ENCODE peak calls at places on chromosomes 3 and 15, in five cellular contexts. I is sigmoid colon, A is AG04450, W is lung, D is heart right ventricle. S is an unnamed sample.

GRCh38 chr3:57582470-57583168 is 14.5 kb downstream of the ARF4 start:
- DNase-seq in I (no peak), A (no peak), W (no peak), D (no peak), S (no peak)

GRCh38 chr3:103499132-103499885 is 1064.5 kb downstream of the ZPLD1 start:
- DNase-seq in I (no peak), A (peak), W (no peak), D (no peak), S (no peak)

GRCh38 chr3:4841225-4841624 is 138.0 kb upstream of the BHLHE40 start:
- DNase-seq in I (no peak), A (no peak), W (no peak), D (no peak), S (no peak)

GRCh38 chr3:56119575-56120349 is 348.5 kb downstream of the ERC2 start:
- DNase-seq in I (peak), A (no peak), W (no peak), D (peak), S (no peak)

GRCh38 chr15:85639752-85640381 is 154.9 kb downstream of the KLHL25 start:
- DNase-seq in I (no peak), A (no peak), W (no peak), D (no peak), S (no peak)

GRCh38 chr15:91549581-91549980 is 303.9 kb upstream of the SLCO3A1 start:
- DNase-seq in I (no peak), A (no peak), W (no peak), D (no peak), S (no peak)

GRCh38 chr15:47750030-47750739 is 32.9 kb downstream of the SEMA6D start:
- DNase-seq in I (no peak), A (peak), W (no peak), D (no peak), S (no peak)

GRCh38 chr3:124217542-124217941 is 225.6 kb upstream of the ROPN1 start:
- DNase-seq in I (no peak), A (peak), W (peak), D (peak), S (no peak)

GRCh38 chr15:26866298-26867198 is at the start of gene GABRA5:
- DNase-seq in I (no peak), A (no peak), W (no peak), D (no peak), S (no peak)

GRCh38 chr15:25438601-25439455 is at the start of gene UBE3A:
- DNase-seq in I (peak), A (peak), W (peak), D (peak), S (peak)

GRCh38 chr3:112579232-112579631 is 17.4 kb downstream of the SLC35A5 start:
- DNase-seq in I (no peak), A (no peak), W (no peak), D (no peak), S (no peak)

GRCh38 chr3:110413807-110414748 is 657.5 kb upstream of the NECTIN3 start:
- DNase-seq in I (no peak), A (peak), W (no peak), D (no peak), S (no peak)

GRCh38 chr3:11288786-11289637 is 16.8 kb downstream of the ATG7 start:
- DNase-seq in I (no peak), A (peak), W (no peak), D (peak), S (no peak)

GRCh38 chr3:194573680-194574437 is 59.4 kb downstream of the TMEM44 start:
- DNase-seq in I (no peak), A (no peak), W (no peak), D (peak), S (no peak)

GRCh38 chr3:86109434-86109833 is 881.5 kb downstream of the VGLL3 start:
- DNase-seq in I (no peak), A (no peak), W (no peak), D (no peak), S (no peak)

GRCh38 chr3:172256101-172256687 is 192.1 kb downstream of the GHSR start:
- DNase-seq in I (peak), A (no peak), W (no peak), D (peak), S (no peak)

GRCh38 chr15:51706347-51706746 is 25.0 kb downstream of the SCG3 start:
- DNase-seq in I (no peak), A (no peak), W (no peak), D (no peak), S (no peak)

GRCh38 chr15:62453356-62453755 is 288.3 kb upstream of the C2CD4B start:
- DNase-seq in I (no peak), A (no peak), W (no peak), D (no peak), S (no peak)

DNA sequence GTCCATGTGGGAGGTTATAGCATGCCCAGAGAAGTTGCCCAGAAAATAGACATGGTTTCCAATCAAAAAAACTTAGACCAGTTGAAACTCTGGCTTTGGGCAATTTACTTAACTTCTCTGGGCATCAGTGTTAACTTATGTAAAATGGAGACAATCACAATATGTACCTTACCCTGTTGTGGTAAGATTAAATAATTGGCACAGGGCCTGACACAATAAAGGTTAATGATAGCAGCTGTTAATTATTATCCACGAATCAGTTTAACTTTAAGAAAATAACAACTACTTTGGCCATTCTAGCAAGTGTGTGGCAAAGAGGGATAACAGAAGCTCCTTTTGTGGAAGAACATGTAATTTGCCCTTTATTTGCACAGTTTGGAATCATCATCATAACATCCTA is 787.6 kb downstream of the FHIT start:
- DNase-seq in I (no peak), A (no peak), W (no peak), D (no peak), S (no peak)
- H3K27ac ChIP-seq in I (no peak), A (no peak), W (no peak), D (no peak), S (no peak)

GRCh38 chr3:149579161-149579560 is 78.7 kb downstream of the WWTR1 start:
- DNase-seq in I (no peak), A (no peak), W (no peak), D (no peak), S (no peak)

GRCh38 chr3:149581681-149582349 is 76.0 kb downstream of the WWTR1 start:
- DNase-seq in I (no peak), A (no peak), W (peak), D (no peak), S (peak)

GRCh38 chr3:149579838-149580542 is 77.8 kb downstream of the WWTR1 start:
- DNase-seq in I (no peak), A (no peak), W (no peak), D (no peak), S (no peak)

GRCh38 chr3:149582395-149582794 is 75.4 kb downstream of the WWTR1 start:
- DNase-seq in I (no peak), A (no peak), W (no peak), D (no peak), S (no peak)

GRCh38 chr3:149581248-149581647 is 76.6 kb downstream of the WWTR1 start:
- DNase-seq in I (no peak), A (no peak), W (no peak), D (no peak), S (no peak)
- H3K27ac ChIP-seq in I (peak), A (peak), W (no peak), D (peak), S (peak)

GRCh38 chr3:30503431-30503830 is 103.0 kb upstream of the TGFBR2 start:
- DNase-seq in I (no peak), A (no peak), W (no peak), D (no peak), S (no peak)
- H3K27ac ChIP-seq in I (no peak), A (no peak), W (no peak), D (no peak), S (peak)

GRCh38 chr3:71453822-71454512 is 129.6 kb downstream of the FOXP1 start:
- DNase-seq in I (no peak), A (no peak), W (no peak), D (no peak), S (no peak)

GRCh38 chr3:71450162-71450561 is 133.4 kb downstream of the FOXP1 start:
- DNase-seq in I (no peak), A (no peak), W (no peak), D (no peak), S (no peak)

GRCh38 chr3:71450985-71451560 is 132.5 kb downstream of the FOXP1 start:
- DNase-seq in I (no peak), A (no peak), W (no peak), D (no peak), S (no peak)

GRCh38 chr3:71453319-71453718 is 130.2 kb downstream of the FOXP1 start:
- DNase-seq in I (no peak), A (no peak), W (no peak), D (no peak), S (no peak)

GRCh38 chr3:71451812-71452211 is 131.7 kb downstream of the FOXP1 start:
- DNase-seq in I (no peak), A (no peak), W (no peak), D (no peak), S (no peak)
- H3K27ac ChIP-seq in I (no peak), A (no peak), W (no peak), D (no peak), S (no peak)

GRCh38 chr3:147735662-147736061 is 326.5 kb downstream of the ZIC1 start:
- DNase-seq in I (no peak), A (no peak), W (no peak), D (no peak), S (no peak)
- H3K27ac ChIP-seq in I (no peak), A (no peak), W (no peak), D (no peak), S (no peak)

DNA sequence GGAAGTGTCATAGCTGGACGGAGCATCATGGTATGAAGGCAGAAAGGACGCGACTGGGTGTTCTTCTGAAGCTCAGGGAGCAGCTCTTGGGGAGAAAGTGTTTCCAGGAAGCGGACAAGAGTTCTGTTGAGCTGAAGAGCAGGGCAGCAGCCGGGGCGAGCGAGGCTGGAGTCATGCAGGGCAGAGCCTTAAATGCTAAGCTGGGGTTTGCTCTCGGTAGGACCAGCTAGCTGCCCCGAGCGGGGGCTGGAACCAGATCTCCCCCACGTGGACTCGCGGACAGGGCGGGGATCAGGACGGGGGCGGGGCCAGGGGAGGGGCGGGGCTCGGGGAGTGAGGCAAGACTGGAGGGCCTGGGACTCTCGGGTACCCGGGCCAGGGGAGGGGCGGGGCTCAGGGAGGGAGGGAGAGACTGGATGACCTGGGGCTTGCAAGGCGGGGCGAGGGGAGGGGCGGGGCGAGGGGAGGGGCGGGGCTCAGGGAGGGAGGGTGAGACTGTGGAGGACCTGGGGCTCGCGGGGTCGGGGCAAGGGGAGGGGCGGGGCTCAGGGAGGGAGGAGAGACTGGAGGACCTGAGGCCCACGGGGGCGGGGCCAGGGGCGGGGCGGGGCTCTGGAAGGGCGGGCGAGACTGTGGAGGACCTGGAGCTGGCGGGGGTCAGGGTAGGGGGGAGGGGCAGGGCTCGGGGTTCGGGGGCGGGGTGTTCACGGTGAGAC is 461 bp upstream of the FAH start:
- DNase-seq in I (peak), A (peak), W (peak), D (peak), S (peak)
- H3K27ac ChIP-seq in I (peak), A (peak), W (peak), D (peak), S (peak)

S was measured in RWPE2.